ENCODE peak calls at places on chromosomes 6 and 20, in eight cellular contexts. P is caudate nucleus, F is NCI-H510A treated with DMSO at 0.1 percent for 48 hours, R is NCI-H460, G is NCI-H1436 treated with DMSO at 0.1 percent for 48 hours, W is AG08396, C is GM20000, D is left cardiac atrium. T is an unnamed sample.

GRCh38 chr6:89564752-89565427 is 73.7 kb downstream of the LYRM2 start:
- DNase-seq in P (no peak), F (no peak), R (no peak), G (no peak), W (no peak), C (no peak), D (no peak), T (no peak)

GRCh38 chr6:150928882-150929281 is 63.4 kb downstream of the MTHFD1L start:
- DNase-seq in P (no peak), F (no peak), R (no peak), G (no peak), W (no peak), C (peak), D (no peak), T (no peak)

GRCh38 chr6:126535585-126535984 is 195.7 kb downstream of the CENPW start:
- DNase-seq in P (no peak), F (no peak), R (no peak), G (no peak), W (no peak), C (no peak), D (no peak), T (no peak)

GRCh38 chr6:44663860-44664584 is 276.5 kb downstream of the CDC5L start:
- DNase-seq in P (no peak), F (no peak), R (no peak), G (no peak), W (no peak), C (no peak), D (no peak), T (no peak)

GRCh38 chr20:31566658-31567379 is 38.3 kb upstream of the ID1 start:
- DNase-seq in P (no peak), F (peak), R (no peak), G (no peak), W (no peak), C (no peak), D (no peak), T (no peak)

GRCh38 chr6:126153661-126154060 is 167.3 kb downstream of the TRMT11 start:
- DNase-seq in P (no peak), F (no peak), R (no peak), G (no peak), W (peak), C (no peak), D (no peak), T (no peak)

GRCh38 chr6:167589615-167589940 is 237.1 kb upstream of the AFDN start:
- DNase-seq in P (no peak), F (no peak), R (no peak), G (no peak), W (no peak), C (no peak), D (no peak), T (no peak)

GRCh38 chr20:371755-372542 is 8.6 kb upstream of the TRIB3 start:
- DNase-seq in P (no peak), F (peak), R (peak), G (no peak), W (peak), C (no peak), D (peak), T (no peak)